ENCODE peak calls at places on chromosomes 12 and 14, in eight cellular contexts. U is ovary, N is cardiac muscle cell, G is brain microvascular endothelial cell, L is uterus, H is prostate gland, Q is lung, Y is AG04450. M is an unnamed sample.

GRCh38 chr12:92403210-92404175 is 257.8 kb upstream of the BTG1 start:
- DNase-seq in Y (no peak), N (no peak), L (no peak), H (no peak), Q (no peak), G (no peak), U (no peak), M (no peak)

GRCh38 chr12:67698711-67699603 is 50.4 kb downstream of the DYRK2 start:
- DNase-seq in H (no peak), G (no peak), Q (no peak), N (peak; percentile 30), L (no peak), Y (no peak), U (no peak), M (no peak)

GRCh38 chr12:50751921-50752721 is 11.8 kb upstream of the ATF1 start:
- DNase-seq in Y (no peak), Q (no peak), N (no peak), L (no peak), U (no peak), G (no peak), H (no peak), M (no peak)

GRCh38 chr14:65070710-65071033 is 31.6 kb downstream of the MAX start:
- DNase-seq in H (no peak), U (no peak), Q (no peak), L (no peak), G (no peak), Y (no peak), N (no peak), M (no peak)

GRCh38 chr12:86713121-86713520 is 456.9 kb upstream of the MGAT4C start:
- DNase-seq in Y (no peak), N (no peak), L (no peak), U (no peak), Q (no peak), G (no peak), H (no peak), M (no peak)

GRCh38 chr14:91111443-91111842 is 2.4 kb upstream of the DGLUCY start:
- DNase-seq in U (no peak), N (no peak), H (no peak), Y (no peak), G (no peak), Q (no peak), L (no peak), M (no peak)

GRCh38 chr12:10540776-10541205 is 35.1 kb downstream of the EIF2S3B start:
- DNase-seq in Y (no peak), H (no peak), L (no peak), G (peak; percentile 1), U (no peak), Q (no peak), N (no peak), M (no peak)

GRCh38 chr14:59182641-59183040 is 5.8 kb upstream of the DAAM1 start:
- DNase-seq in L (no peak), H (no peak), Q (no peak), N (no peak), U (no peak), Y (no peak), G (no peak), M (no peak)

GRCh38 chr12:41013921-41014642 is 174.0 kb upstream of the PDZRN4 start:
- DNase-seq in U (no peak), H (no peak), Q (no peak), L (no peak), Y (no peak), N (peak; percentile 2), G (no peak), M (no peak)

GRCh38 chr14:58656671-58657411 is 19.1 kb downstream of the DACT1 start:
- DNase-seq in Y (no peak), N (no peak), H (no peak), Q (no peak), U (no peak), G (no peak), L (no peak), M (no peak)

GRCh38 chr12:75503866-75504265 is 7.5 kb downstream of the KRR1 start:
- DNase-seq in Y (no peak), U (no peak), H (no peak), Q (no peak), N (no peak), G (no peak), L (no peak), M (no peak)

DNA sequence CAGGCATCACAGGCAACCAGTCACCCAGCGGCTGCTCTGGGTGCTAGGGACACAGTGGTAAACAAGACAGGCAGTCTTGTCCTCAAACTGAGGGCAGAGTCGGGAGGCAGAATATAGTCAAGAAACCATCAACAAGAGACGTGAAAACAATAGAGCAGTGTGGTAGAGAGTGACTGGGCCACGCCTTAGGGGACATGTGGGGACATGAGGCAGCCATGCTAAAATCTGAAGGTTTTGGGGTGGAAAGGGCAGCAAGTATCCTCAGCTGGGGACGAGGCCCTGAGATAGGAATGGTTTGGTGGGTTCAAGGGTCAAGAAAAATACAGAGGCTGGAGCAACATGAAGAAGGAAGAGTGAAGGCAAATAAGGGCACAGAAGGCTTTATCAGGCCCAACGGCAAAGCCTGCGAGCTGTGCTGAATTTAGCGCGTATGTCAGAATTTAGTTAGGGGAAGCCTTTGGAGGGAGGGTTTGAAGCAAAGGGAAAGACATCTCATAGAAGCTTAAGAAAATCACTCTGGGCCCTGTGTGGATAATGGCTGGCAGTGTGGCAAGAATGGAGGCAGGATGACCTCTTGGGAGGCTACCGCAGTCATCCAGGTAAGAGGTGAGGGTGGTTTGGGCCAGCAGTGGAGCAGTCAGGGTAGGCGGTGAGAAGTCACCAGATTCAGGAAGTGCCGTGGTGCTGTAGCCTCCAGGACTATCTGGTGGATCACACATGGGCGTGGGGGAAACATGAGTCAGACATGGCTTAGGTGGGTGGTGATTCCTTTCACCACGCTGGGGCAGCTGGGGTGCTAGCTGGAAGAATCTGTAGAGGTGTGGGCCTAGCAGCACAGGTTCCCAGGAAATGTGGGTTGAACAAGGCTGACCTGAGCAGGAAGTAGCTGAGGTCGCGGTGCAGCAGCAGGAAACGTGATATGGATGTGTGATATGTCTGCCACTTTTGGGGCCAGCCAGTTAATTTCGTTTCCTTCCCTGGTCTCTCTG is 3.0 kb downstream of the EVL start:
- DNase-seq in H (no peak), L (no peak), G (peak; percentile 48), N (peak; percentile 44), Y (no peak), U (no peak), Q (peak; percentile 50), M (no peak)
- H3K4me3 ChIP-seq in H (no peak overlapping the region), L (no peak overlapping the region), G (no peak overlapping the region), N (no peak overlapping the region), Y (no peak overlapping the region), U (no peak overlapping the region), Q (no peak overlapping the region), M (no peak overlapping the region)

GRCh38 chr12:13390921-13391320 is 194.4 kb downstream of the EMP1 start:
- DNase-seq in H (no peak), L (no peak), U (no peak), G (no peak), N (no peak), Y (no peak), Q (no peak), M (no peak)
- TF ChIP-seq CTCF in H (no peak), L (no peak), U (no peak), G (no peak), N (no peak), Y (no peak), Q (no peak), M (no peak)

GRCh38 chr12:118982308-118982707 is 967 bp downstream of the SRRM4 start:
- DNase-seq in G (no peak), N (no peak), Q (no peak), Y (no peak), L (no peak), H (no peak), U (no peak), M (no peak)
- H3K4me3 ChIP-seq in G (no peak overlapping the region), N (no peak overlapping the region), Q (no peak overlapping the region), Y (no peak overlapping the region), L (no peak overlapping the region), H (no peak overlapping the region), U (no peak overlapping the region), M (no peak overlapping the region)

DNA sequence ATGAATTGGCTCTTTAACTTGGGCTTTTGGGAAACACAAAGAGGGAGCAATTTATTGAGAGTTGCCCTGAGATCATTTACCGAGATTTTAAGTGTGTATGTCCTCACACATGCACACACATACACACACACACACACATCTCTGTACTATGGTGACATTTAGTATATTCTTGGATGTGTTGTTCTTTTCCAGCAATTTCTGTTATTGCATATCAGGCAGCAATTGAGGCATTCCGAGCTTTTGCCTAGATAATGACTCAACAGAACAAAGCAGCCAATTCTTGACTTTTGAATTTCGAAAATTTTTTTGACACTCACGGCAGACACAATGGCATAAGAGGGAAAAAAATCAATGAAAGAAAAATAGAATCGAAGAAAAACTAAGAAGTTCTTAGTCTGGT is 248.5 kb downstream of the DUSP6 start:
- DNase-seq in H (no peak), G (no peak), L (no peak), Q (no peak), Y (no peak), N (peak; percentile 29), U (no peak), M (no peak)
- TF ChIP-seq CTCF in H (no peak), G (no peak), L (no peak), Q (no peak), Y (no peak), N (no peak), U (no peak), M (no peak)

GRCh38 chr12:116539361-116539771 is 19.8 kb upstream of the MAP1LC3B2 start:
- DNase-seq in G (no peak), H (peak; percentile 37), N (no peak), Y (no peak), U (no peak), L (no peak), Q (no peak), M (no peak)
- H3K4me3 ChIP-seq in G (no peak overlapping the region), H (no peak overlapping the region), N (no peak overlapping the region), Y (no peak overlapping the region), U (no peak overlapping the region), L (no peak overlapping the region), Q (no peak overlapping the region), M (no peak overlapping the region)

DNA sequence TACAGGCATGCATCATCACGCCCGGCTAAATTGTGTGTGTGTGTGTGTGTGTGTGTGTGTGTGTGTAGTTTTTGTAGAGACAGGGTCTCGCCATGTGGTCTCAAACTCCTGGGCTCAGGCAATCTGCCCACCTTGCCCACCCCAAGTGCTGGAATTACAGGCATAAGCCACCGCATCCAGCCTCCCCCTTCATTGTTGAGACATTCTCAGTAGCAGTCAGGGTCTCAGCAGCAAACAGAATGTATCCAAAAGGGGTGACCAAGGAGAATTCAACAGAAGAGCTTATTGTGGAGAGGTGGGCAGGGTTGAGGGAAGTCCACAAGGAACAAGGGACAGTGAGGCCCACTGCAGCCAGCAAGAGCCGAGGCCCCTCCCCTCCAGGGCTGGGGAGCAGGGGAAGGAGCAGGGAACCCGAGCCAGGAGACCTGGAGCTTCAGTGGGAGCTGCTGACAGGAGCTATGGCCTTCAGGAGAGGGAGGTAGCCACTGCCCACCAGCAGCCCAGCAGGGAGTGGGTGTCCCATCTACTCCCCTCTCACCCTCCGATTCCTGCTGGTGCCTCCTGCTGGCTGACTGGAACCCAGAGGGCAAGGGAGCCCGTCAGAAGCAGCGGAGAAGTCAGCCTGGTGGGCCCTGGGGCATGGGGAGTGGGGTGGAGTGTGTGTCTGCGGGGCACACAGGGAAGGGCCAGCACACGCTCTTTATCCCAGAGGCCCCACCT is 37.1 kb upstream of the PLEKHG6 start:
- DNase-seq in N (no peak), G (no peak), Y (no peak), L (no peak), Q (no peak), U (no peak), H (no peak), M (no peak)
- TF ChIP-seq CTCF in N (no peak), G (peak; percentile 39), Y (no peak), L (no peak), Q (no peak), U (no peak), H (no peak), M (no peak)

M was measured in AG04449.